ENCODE peak calls at places on chromosomes 5 and 9, in six cellular contexts. Z is stimulated activated CD4-positive, alpha-beta T cell treated with anti-CD3 and anti-CD28 coated beads, Interleukin-1b, Interleukin-23, amount 100 ng/mL, for 24 hours; X is CD4-positive, alpha-beta T cell; H is tibial artery; J is amniotic epithelial cell; P is Daoy. I is an unnamed sample.

GRCh38 chr9:136147038-136147889 is 28.6 kb upstream of the TMEM250 start:
- DNase-seq in H (no peak), J (no peak), Z (no peak), P (no peak), X (no peak), I (no peak)

GRCh38 chr5:132090107-132090506 is 16.5 kb downstream of the CSF2 start:
- DNase-seq in Z (no peak), J (peak), H (no peak), X (no peak), P (peak), I (no peak)

GRCh38 chr9:134892221-134892620 is 11.6 kb downstream of the FCN2 start:
- DNase-seq in H (peak), P (peak), X (no peak), J (no peak), Z (no peak), I (no peak)

GRCh38 chr5:124593952-124594351 is 152.5 kb downstream of the ZNF608 start:
- DNase-seq in J (no peak), P (no peak), H (no peak), Z (no peak), X (no peak), I (no peak)

GRCh38 chr5:142096382-142096781 is 12.2 kb upstream of the NDFIP1 start:
- DNase-seq in P (no peak), J (no peak), Z (no peak), H (no peak), X (no peak), I (no peak)

GRCh38 chr9:21096172-21096900 is 18.6 kb upstream of the IFNB1 start:
- DNase-seq in H (no peak), J (peak), X (peak), P (no peak), Z (peak), I (no peak)

GRCh38 chr5:159174511-159175168 is 34.7 kb downstream of the RNF145 start:
- DNase-seq in Z (no peak), X (no peak), P (no peak), J (peak), H (no peak), I (no peak)

GRCh38 chr5:168244838-168245555 is 46.4 kb upstream of the WWC1 start:
- DNase-seq in H (no peak), Z (no peak), J (no peak), P (no peak), X (no peak), I (no peak)

GRCh38 chr5:56070795-56071539 is 76.2 kb upstream of the IL6ST start:
- DNase-seq in H (no peak), P (no peak), Z (no peak), J (no peak), X (no peak), I (no peak)

GRCh38 chr5:72166070-72166979 is 59.0 kb downstream of the MAP1B start:
- DNase-seq in X (no peak), H (no peak), Z (no peak), P (peak), J (peak), I (peak)

GRCh38 chr5:109859537-109859936 is 169.8 kb downstream of the MAN2A1 start:
- DNase-seq in X (no peak), H (no peak), J (peak), Z (no peak), P (no peak), I (no peak)

GRCh38 chr5:109191153-109191558 is 218.6 kb downstream of the PJA2 start:
- DNase-seq in Z (no peak), J (peak), P (peak), H (no peak), X (no peak), I (no peak)

GRCh38 chr5:1880377-1881272 is 2.1 kb downstream of the IRX4 start:
- DNase-seq in Z (no peak), H (no peak), J (no peak), X (no peak), P (no peak), I (no peak)

GRCh38 chr5:157271740-157272271 is 5.9 kb downstream of the CYFIP2 start:
- DNase-seq in H (no peak), J (no peak), Z (no peak), X (peak), P (no peak), I (no peak)

GRCh38 chr9:9912459-9912858 is 700.3 kb downstream of the PTPRD start:
- DNase-seq in J (no peak), P (no peak), Z (no peak), X (no peak), H (no peak), I (no peak)

GRCh38 chr5:131328536-131329186 is 64.8 kb downstream of the CDC42SE2 start:
- DNase-seq in Z (no peak), J (peak), P (peak), H (no peak), X (no peak), I (no peak)

GRCh38 chr5:149930060-149930753 is 14.4 kb downstream of the PDE6A start:
- DNase-seq in P (no peak), H (no peak), Z (no peak), J (no peak), X (no peak), I (no peak)

GRCh38 chr5:167263185-167263584 is 1028.3 kb upstream of the WWC1 start:
- DNase-seq in J (peak), Z (no peak), X (no peak), P (no peak), H (no peak), I (no peak)

GRCh38 chr5:107195996-107196395 is 474.7 kb downstream of the EFNA5 start:
- DNase-seq in Z (no peak), H (no peak), P (no peak), X (no peak), J (no peak), I (no peak)

GRCh38 chr9:81374881-81375280 is 314.5 kb downstream of the TLE1 start:
- DNase-seq in Z (no peak), P (peak), J (peak), X (no peak), H (no peak), I (no peak)

GRCh38 chr9:22203371-22204138 is 194.4 kb upstream of the CDKN2B start:
- DNase-seq in H (no peak), P (no peak), X (no peak), J (peak), Z (no peak), I (no peak)

GRCh38 chr5:51345106-51345505 is 38.1 kb upstream of the ISL1 start:
- DNase-seq in Z (no peak), P (no peak), J (peak), H (no peak), X (no peak), I (no peak)

I was measured in uterus.